ENCODE peak calls at places on chromosomes 3 and 15, in five cellular contexts. D, L, F, B and N are unnamed samples.

GRCh38 chr15:90817117-90818057 is 51.0 kb upstream of the FURIN start:
- ATAC-seq in D (no peak), L (no peak), F (no peak), B (no peak), N (no peak)

GRCh38 chr3:177057768-177058167 is 139.5 kb downstream of the TBL1XR1 start:
- ATAC-seq in D (no peak), L (no peak), F (no peak), B (peak), N (no peak)

GRCh38 chr15:94231728-94232086 is 346 bp downstream of the MCTP2 start:
- ATAC-seq in D (no peak), L (peak), F (peak), B (peak), N (peak)

GRCh38 chr3:74561881-74562280 is 52.6 kb downstream of the CNTN3 start:
- ATAC-seq in D (no peak), L (no peak), F (no peak), B (no peak), N (no peak)

GRCh38 chr15:75760689-75761435 is 48.2 kb upstream of the CSPG4 start:
- ATAC-seq in D (no peak), L (no peak), F (no peak), B (no peak), N (no peak)

GRCh38 chr3:186713499-186713898 is 3.7 kb upstream of the KNG1 start:
- ATAC-seq in D (no peak), L (no peak), F (no peak), B (no peak), N (no peak)

GRCh38 chr15:100902436-100903190 is 16.5 kb upstream of the LRRK1 start:
- ATAC-seq in D (peak), L (peak), F (peak), B (no peak), N (peak)

GRCh38 chr15:60223161-60223560 is 174.6 kb downstream of the ANXA2 start:
- ATAC-seq in D (no peak), L (no peak), F (no peak), B (no peak), N (no peak)

GRCh38 chr3:153130312-153130977 is 31.6 kb upstream of the RAP2B start:
- ATAC-seq in D (no peak), L (no peak), F (no peak), B (peak), N (no peak)

GRCh38 chr15:35998637-35999036 is 452.7 kb upstream of the DPH6 start:
- ATAC-seq in D (no peak), L (no peak), F (no peak), B (no peak), N (no peak)

GRCh38 chr3:8472549-8472948 is 29.1 kb upstream of the LMCD1 start:
- ATAC-seq in D (no peak), L (no peak), F (no peak), B (no peak), N (no peak)

GRCh38 chr3:117063910-117064309 is 354.3 kb downstream of the TUSC7 start:
- ATAC-seq in D (no peak), L (peak), F (no peak), B (no peak), N (peak)

GRCh38 chr3:101643009-101643844 is 33.7 kb downstream of the ZBTB11 start:
- ATAC-seq in D (no peak), L (no peak), F (no peak), B (no peak), N (no peak)

GRCh38 chr3:101642441-101642840 is 34.5 kb downstream of the ZBTB11 start:
- ATAC-seq in D (peak), L (no peak), F (no peak), B (no peak), N (no peak)

GRCh38 chr3:101646726-101647125 is 30.2 kb downstream of the ZBTB11 start:
- ATAC-seq in D (no peak), L (no peak), F (no peak), B (no peak), N (no peak)

GRCh38 chr3:101640256-101640655 is 36.7 kb downstream of the ZBTB11 start:
- ATAC-seq in D (peak), L (no peak), F (no peak), B (no peak), N (no peak)

GRCh38 chr3:101643861-101644613 is 32.9 kb downstream of the ZBTB11 start:
- ATAC-seq in D (no peak), L (no peak), F (no peak), B (peak), N (no peak)
- TF ChIP-seq POLR2AphosphoS5 in D (no peak), L (no peak), F (no peak), B (no peak), N (no peak)

GRCh38 chr3:141876381-141876890 is at the start of gene ATP1B3:
- ATAC-seq in D (peak), L (peak), F (peak), B (peak), N (peak)

GRCh38 chr3:141876891-141877561 is 583 bp downstream of the ATP1B3 start:
- ATAC-seq in D (peak), L (peak), F (peak), B (peak), N (peak)

GRCh38 chr3:141875374-141875892 is 1.0 kb upstream of the ATP1B3 start:
- ATAC-seq in D (peak), L (peak), F (peak), B (peak), N (peak)

GRCh38 chr3:141877911-141878310 is 1.5 kb downstream of the ATP1B3 start:
- ATAC-seq in D (peak), L (no peak), F (no peak), B (no peak), N (no peak)

DNA sequence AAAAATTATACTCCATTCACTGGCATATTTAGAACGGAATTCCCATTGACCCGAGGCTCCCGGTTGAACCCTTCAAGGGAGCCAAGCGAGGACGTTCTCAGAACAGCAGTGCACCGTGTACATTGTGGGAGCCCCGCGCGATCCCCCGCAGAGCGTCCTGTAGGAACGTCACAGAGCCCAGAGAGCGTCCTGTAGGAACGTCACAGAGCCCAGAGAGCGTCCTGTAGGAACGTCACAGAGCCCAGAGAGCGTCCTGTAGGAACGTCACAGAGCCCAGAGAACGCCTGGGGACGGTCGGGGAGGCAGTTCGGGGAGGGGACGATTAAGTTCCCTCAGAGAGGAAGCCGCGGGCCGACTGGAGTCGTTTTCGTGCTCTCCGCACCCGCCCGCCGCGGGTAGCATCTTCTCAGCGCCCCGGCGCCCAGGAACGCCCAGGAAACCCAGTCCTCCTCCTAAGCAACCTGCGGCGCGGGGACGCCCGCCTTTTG is 506 bp upstream of the ATP1B3 start:
- ATAC-seq in D (peak), L (peak), F (peak), B (peak), N (peak)
- TF ChIP-seq EP300 in D (no peak), L (peak), F (no peak), B (no peak), N (no peak)

DNA sequence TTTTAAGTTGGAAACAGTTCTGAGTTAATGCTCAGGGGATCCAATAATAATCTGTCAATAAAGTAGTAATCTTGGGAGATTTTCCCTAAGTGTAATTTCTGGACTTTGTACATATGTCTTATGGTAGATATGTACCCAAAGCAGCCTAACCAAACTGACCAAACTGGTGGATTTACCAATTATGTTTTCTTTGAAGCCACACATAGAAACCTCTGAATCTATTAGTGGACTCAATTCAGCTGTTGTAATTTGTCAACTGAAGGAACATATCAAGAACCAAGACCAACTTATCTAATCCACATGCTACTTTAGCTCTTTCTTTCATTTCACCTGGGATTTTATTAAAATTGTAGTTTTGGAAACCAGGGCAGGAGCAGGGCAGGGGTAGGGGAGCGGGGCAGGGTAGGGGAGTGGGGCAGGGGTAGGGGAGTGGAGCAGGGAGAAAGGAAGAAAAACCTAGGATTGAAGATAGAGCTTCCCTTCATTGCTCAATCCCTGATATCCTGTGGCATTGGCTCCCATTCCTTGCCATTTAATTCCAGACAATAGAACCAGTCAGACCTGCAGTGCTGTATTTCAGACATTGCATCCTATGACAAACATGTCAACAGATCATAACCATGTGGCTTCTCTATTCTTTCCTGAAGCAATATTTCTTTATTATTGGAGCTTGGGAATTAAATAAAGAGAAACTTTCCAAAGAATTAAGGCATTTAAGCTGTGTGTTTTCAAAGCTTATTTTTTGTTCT is 101.8 kb downstream of the NFKBIZ start:
- ATAC-seq in D (no peak), L (no peak), F (no peak), B (peak), N (no peak)
- TF ChIP-seq POLR2AphosphoS5 in D (no peak), L (no peak), F (no peak), B (no peak), N (no peak)

GRCh38 chr3:107927361-107928083 is 163.3 kb downstream of the CD47 start:
- ATAC-seq in D (peak), L (peak), F (peak), B (peak), N (peak)
- TF ChIP-seq EP300 in D (no peak), L (no peak), F (no peak), B (no peak), N (no peak)

GRCh38 chr3:48400824-48401433 is 28.9 kb downstream of the FBXW12 start:
- ATAC-seq in D (peak), L (peak), F (peak), B (peak), N (no peak)

GRCh38 chr3:48397767-48398681 is 26.0 kb downstream of the FBXW12 start:
- ATAC-seq in D (no peak), L (peak), F (peak), B (no peak), N (no peak)

GRCh38 chr3:48395714-48396113 is 23.7 kb downstream of the FBXW12 start:
- ATAC-seq in D (no peak), L (no peak), F (no peak), B (no peak), N (no peak)

GRCh38 chr3:48399387-48400172 is 27.6 kb downstream of the FBXW12 start:
- ATAC-seq in D (peak), L (no peak), F (peak), B (peak), N (no peak)

DNA sequence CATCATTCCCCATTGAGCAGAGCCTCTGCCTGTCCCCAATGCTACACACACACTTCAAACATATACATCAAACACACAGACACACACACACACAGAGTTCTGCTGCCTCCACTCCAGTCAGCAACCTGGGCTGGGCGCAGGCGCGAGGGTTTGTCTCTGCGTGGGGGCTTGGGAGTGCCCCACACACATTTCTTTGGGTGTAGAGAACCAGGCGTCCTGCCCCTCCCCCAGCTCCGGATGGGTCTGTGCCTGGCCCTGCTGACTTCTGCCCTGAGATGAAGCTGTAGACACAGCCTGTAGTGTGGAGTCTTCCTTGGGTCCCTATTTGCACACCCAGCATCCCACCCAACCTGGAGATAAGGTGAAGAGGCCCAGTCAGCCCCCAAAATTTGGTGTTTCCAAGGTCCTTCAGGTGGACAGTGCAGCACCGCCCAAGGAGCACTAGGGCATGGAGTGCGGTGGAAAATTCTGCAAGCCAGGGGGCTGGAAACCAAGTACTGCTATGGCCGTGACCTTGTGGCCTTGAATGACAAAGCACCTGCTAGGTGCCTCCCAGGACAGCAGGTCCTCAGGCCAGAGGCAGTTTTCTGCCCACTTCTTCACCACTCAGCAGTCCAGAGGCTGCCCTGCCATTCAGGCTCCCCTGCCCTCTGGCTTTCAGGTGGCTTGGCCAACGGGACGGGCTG is 26.8 kb downstream of the FBXW12 start:
- ATAC-seq in D (peak), L (no peak), F (peak), B (no peak), N (no peak)
- TF ChIP-seq POLR2AphosphoS5 in D (no peak), L (no peak), F (no peak), B (no peak), N (no peak)